ENCODE peak calls at places on chromosomes 13 and 19, in four cellular contexts. T is adrenal gland, B is RCC 7860, D is AG09319. M is an unnamed sample.

GRCh38 chr13:110014719-110015118 is 228.3 kb upstream of the IRS2 start:
- DNase-seq in B (no peak), D (no peak), T (no peak), M (no peak)

GRCh38 chr13:101996906-101997408 is 404.9 kb downstream of the FGF14 start:
- DNase-seq in D (no peak), B (no peak), T (no peak), M (no peak)

GRCh38 chr13:79767126-79767525 is 286.2 kb downstream of the NDFIP2 start:
- DNase-seq in T (no peak), B (no peak), D (no peak), M (no peak)

GRCh38 chr19:4473708-4474503 is 1.8 kb downstream of the HDGFL2 start:
- DNase-seq in T (no peak), D (no peak), B (no peak), M (peak)

GRCh38 chr19:11404588-11405258 is 14.4 kb downstream of the RGL3 start:
- DNase-seq in B (no peak), T (peak), D (no peak), M (no peak)

GRCh38 chr19:51712461-51713081 is 11.2 kb downstream of the HAS1 start:
- DNase-seq in T (no peak), D (no peak), B (peak), M (no peak)

GRCh38 chr13:38202730-38203129 is 146.9 kb upstream of the UFM1 start:
- DNase-seq in T (no peak), B (peak), D (no peak), M (no peak)

GRCh38 chr13:108769213-108770070 is 140.0 kb downstream of the MYO16 start:
- DNase-seq in B (peak), T (no peak), D (no peak), M (no peak)

GRCh38 chr13:65011403-65011802 is 2218.7 kb downstream of the PCDH9 start:
- DNase-seq in T (no peak), D (no peak), B (no peak), M (no peak)

GRCh38 chr19:40134866-40135265 is 44.1 kb upstream of the ZNF780A start:
- DNase-seq in T (no peak), B (no peak), D (no peak), M (no peak)

M was measured in upper lobe of left lung.